ENCODE peak calls at places on chromosomes 3 and 15, in seven cellular contexts. V is HFFc6, T is nephron progenitor cell, E is psoas muscle, I is GM13977, F is AG09309, O is AG09319. A is an unnamed sample.

GRCh38 chr15:56752986-56753385 is 19.7 kb upstream of the ZNF280D start:
- DNase-seq in V (no peak), I (no peak), T (no peak), F (no peak), O (no peak), E (no peak), A (no peak)

GRCh38 chr3:18987862-18988447 is 160.4 kb upstream of the KCNH8 start:
- DNase-seq in F (no peak), O (no peak), V (no peak), I (no peak), T (no peak), E (no peak), A (no peak)

GRCh38 chr3:123660900-123661299 is 76.0 kb upstream of the HACD2 start:
- DNase-seq in V (peak), I (no peak), T (no peak), E (peak), O (peak), F (peak), A (peak)

GRCh38 chr15:28094732-28095521 is 4.2 kb downstream of the OCA2 start:
- DNase-seq in T (peak), O (no peak), V (no peak), I (no peak), F (no peak), E (no peak), A (no peak)

GRCh38 chr3:8603115-8603710 is 41.4 kb downstream of the SSUH2 start:
- DNase-seq in T (no peak), E (peak), O (no peak), F (no peak), V (no peak), I (no peak), A (no peak)

GRCh38 chr3:15241341-15241740 is 35.3 kb downstream of the CAPN7 start:
- DNase-seq in F (no peak), I (peak), E (peak), O (no peak), T (peak), V (no peak), A (peak)

GRCh38 chr3:127803619-127804018 is 18.7 kb downstream of the MGLL start:
- DNase-seq in F (peak), O (peak), V (peak), E (no peak), I (no peak), T (no peak), A (no peak)

GRCh38 chr15:63950911-63951481 is 95.3 kb downstream of the DAPK2 start:
- DNase-seq in V (peak), O (peak), E (no peak), F (peak), I (no peak), T (no peak), A (no peak)

GRCh38 chr3:124786491-124787241 is 56.4 kb downstream of the UMPS start:
- DNase-seq in O (no peak), V (peak), T (no peak), F (no peak), E (no peak), I (no peak), A (no peak)

GRCh38 chr15:91555307-91555706 is 298.2 kb upstream of the SLCO3A1 start:
- DNase-seq in T (no peak), V (no peak), O (no peak), E (no peak), F (no peak), I (no peak), A (no peak)

GRCh38 chr3:99883693-99884092 is 66.0 kb downstream of the CMSS1 start:
- DNase-seq in O (no peak), E (no peak), F (no peak), I (no peak), T (no peak), V (no peak), A (no peak)

GRCh38 chr3:141840737-141841544 is 35.5 kb upstream of the ATP1B3 start:
- DNase-seq in I (no peak), F (no peak), O (no peak), E (no peak), T (no peak), V (no peak), A (no peak)

GRCh38 chr3:39196671-39197446 is 4.5 kb upstream of the XIRP1 start:
- DNase-seq in F (no peak), O (no peak), V (no peak), I (no peak), T (no peak), E (peak), A (no peak)

GRCh38 chr3:62011667-62012066 is 361.7 kb downstream of the FEZF2 start:
- DNase-seq in E (no peak), F (no peak), T (no peak), V (no peak), O (no peak), I (no peak), A (no peak)

GRCh38 chr3:123602325-123602724 is 17.5 kb upstream of the HACD2 start:
- DNase-seq in F (peak), V (peak), I (no peak), O (peak), E (no peak), T (no peak), A (peak)

GRCh38 chr3:46948830-46949671 is 27.5 kb downstream of the CCDC12 start:
- DNase-seq in I (no peak), E (no peak), V (no peak), F (no peak), O (no peak), T (peak), A (no peak)

GRCh38 chr3:50256978-50257890 is 11.7 kb upstream of the SEMA3B start:
- DNase-seq in T (peak), V (no peak), I (no peak), F (no peak), E (no peak), O (no peak), A (peak)

GRCh38 chr3:93969443-93969842 is 4.3 kb downstream of the PROS1 start:
- DNase-seq in F (no peak), I (no peak), O (no peak), V (peak), T (no peak), E (no peak), A (no peak)

GRCh38 chr3:149480326-149481017 is 6.0 kb downstream of the TM4SF4 start:
- DNase-seq in O (peak), T (peak), I (peak), V (peak), E (peak), F (peak), A (peak)

GRCh38 chr3:197501496-197501878 is 54.3 kb downstream of the BDH1 start:
- DNase-seq in F (no peak), V (no peak), T (no peak), E (no peak), O (no peak), I (peak), A (no peak)

GRCh38 chr3:128727485-128727884 is 1.5 kb downstream of the RAB7A start:
- DNase-seq in E (no peak), V (no peak), I (no peak), F (no peak), O (no peak), T (no peak), A (no peak)

GRCh38 chr15:74397239-74398068 is 30.0 kb upstream of the CYP11A1 start:
- DNase-seq in V (no peak), F (no peak), O (no peak), E (no peak), T (no peak), I (no peak), A (no peak)

GRCh38 chr3:111681705-111682426 is 86.7 kb upstream of the ZBED2 start:
- DNase-seq in E (no peak), F (no peak), I (no peak), T (no peak), O (no peak), V (no peak), A (no peak)

GRCh38 chr15:100318880-100319279 is 22.9 kb downstream of the ADAMTS17 start:
- DNase-seq in F (no peak), O (no peak), T (no peak), E (no peak), V (no peak), I (no peak), A (no peak)

GRCh38 chr15:82132742-82133141 is 86.9 kb upstream of the MEX3B start:
- DNase-seq in I (no peak), V (peak), O (peak), E (no peak), F (peak), T (no peak), A (no peak)

GRCh38 chr3:72601049-72601448 is 247.2 kb downstream of the SHQ1 start:
- DNase-seq in F (no peak), O (no peak), E (no peak), I (no peak), V (no peak), T (no peak), A (no peak)

GRCh38 chr3:69009559-69010410 is 3.7 kb downstream of the EOGT start:
- DNase-seq in I (no peak), O (peak), F (peak), T (no peak), E (no peak), V (peak), A (no peak)

GRCh38 chr3:64209866-64210609 is 15.2 kb downstream of the PRICKLE2 start:
- DNase-seq in V (no peak), E (peak), I (no peak), O (no peak), T (no peak), F (no peak), A (peak)

GRCh38 chr15:33654859-33655258 is 313.4 kb upstream of the CHRM5 start:
- DNase-seq in T (no peak), I (no peak), E (no peak), V (no peak), F (no peak), O (no peak), A (no peak)

GRCh38 chr3:184171562-184171961 is 3.1 kb upstream of the AP2M1 start:
- DNase-seq in E (no peak), I (peak), T (no peak), O (no peak), V (peak), F (no peak), A (no peak)

GRCh38 chr3:108437439-108437838 is 73.0 kb downstream of the MYH15 start:
- DNase-seq in T (no peak), E (no peak), I (no peak), F (no peak), V (no peak), O (no peak), A (no peak)

GRCh38 chr3:156628095-156628690 is 46.2 kb upstream of the TIPARP start:
- DNase-seq in I (no peak), T (no peak), O (no peak), E (no peak), F (no peak), V (no peak), A (no peak)

GRCh38 chr3:57451150-57451846 is 92.8 kb downstream of the DNAH12 start:
- DNase-seq in E (no peak), T (no peak), F (no peak), O (no peak), V (no peak), I (no peak), A (no peak)

GRCh38 chr3:187519428-187519890 is 150.7 kb downstream of the SST start:
- DNase-seq in V (peak), T (no peak), E (no peak), O (no peak), I (no peak), F (peak), A (no peak)

GRCh38 chr15:68817304-68818087 is 3.2 kb downstream of the ANP32A start:
- DNase-seq in V (no peak), I (peak), O (no peak), F (no peak), T (peak), E (peak), A (peak)

GRCh38 chr3:4794798-4795197 is 184.4 kb upstream of the BHLHE40 start:
- DNase-seq in T (no peak), F (no peak), O (no peak), I (no peak), E (no peak), V (no peak), A (no peak)

GRCh38 chr3:146715176-146715575 is 110.0 kb upstream of the PLSCR5 start:
- DNase-seq in V (peak), T (no peak), I (no peak), E (no peak), O (no peak), F (peak), A (no peak)

GRCh38 chr3:49013738-49014660 is 4.4 kb downstream of the DALRD3 start:
- DNase-seq in F (no peak), V (no peak), O (no peak), I (peak), T (peak), E (peak), A (peak)

GRCh38 chr15:80099246-80099645 is 39.8 kb downstream of the ZFAND6 start:
- DNase-seq in T (no peak), F (no peak), I (no peak), E (no peak), O (no peak), V (no peak), A (no peak)

DNA sequence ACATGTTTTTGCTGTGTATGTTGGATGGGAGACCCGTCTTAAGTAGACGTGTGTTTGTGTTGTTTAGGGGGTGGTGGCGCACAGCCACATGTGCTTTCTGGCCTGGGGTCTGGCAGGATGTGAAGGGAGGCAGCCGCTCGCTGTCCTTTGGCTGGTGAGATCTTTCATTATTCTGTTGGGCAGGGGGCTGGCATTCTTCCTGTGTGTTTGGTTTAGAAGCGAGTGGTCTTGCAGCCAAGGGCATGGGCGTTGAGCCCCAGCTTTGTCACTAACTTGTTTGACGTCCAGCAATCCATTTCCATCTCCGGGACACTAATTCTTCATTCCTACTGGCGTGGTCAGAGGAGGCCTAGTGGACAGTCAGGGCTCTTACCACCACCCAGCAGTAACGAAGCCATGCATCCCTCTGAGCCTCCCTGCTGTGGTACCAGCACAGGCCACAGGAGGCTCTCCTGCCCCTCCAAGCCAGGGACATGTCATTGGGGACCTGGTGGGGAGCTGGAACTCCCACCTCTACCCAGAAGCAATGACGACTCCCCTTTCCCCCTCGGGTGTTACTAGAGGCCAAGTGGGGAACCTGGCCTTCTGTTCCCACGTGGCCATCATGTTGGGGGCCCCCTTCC is 10.7 kb downstream of the THSD4 start:
- DNase-seq in F (no peak), T (no peak), O (no peak), E (no peak), I (no peak), V (no peak), A (peak)
- TF ChIP-seq CTCF in F (peak), T (peak), O (no peak), E (peak), I (peak), V (peak), A (peak)

GRCh38 chr3:139016430-139017048 is 4.2 kb downstream of the PRR23B start:
- DNase-seq in I (no peak), O (no peak), E (no peak), F (no peak), T (no peak), V (no peak), A (no peak)

GRCh38 chr3:139024968-139025367 is 4.2 kb upstream of the PRR23B start:
- DNase-seq in I (no peak), F (no peak), T (no peak), O (no peak), E (no peak), V (no peak), A (no peak)

GRCh38 chr3:139020036-139020867 is 474 bp downstream of the PRR23B start:
- DNase-seq in F (no peak), I (no peak), V (no peak), O (no peak), T (no peak), E (no peak), A (peak)

GRCh38 chr3:139020868-139021234 is at the start of gene PRR23B:
- DNase-seq in E (no peak), O (no peak), T (no peak), V (no peak), F (no peak), I (no peak), A (no peak)
- TF ChIP-seq CTCF in E (no peak), O (no peak), T (peak), V (peak), F (peak), I (no peak), A (peak)

DNA sequence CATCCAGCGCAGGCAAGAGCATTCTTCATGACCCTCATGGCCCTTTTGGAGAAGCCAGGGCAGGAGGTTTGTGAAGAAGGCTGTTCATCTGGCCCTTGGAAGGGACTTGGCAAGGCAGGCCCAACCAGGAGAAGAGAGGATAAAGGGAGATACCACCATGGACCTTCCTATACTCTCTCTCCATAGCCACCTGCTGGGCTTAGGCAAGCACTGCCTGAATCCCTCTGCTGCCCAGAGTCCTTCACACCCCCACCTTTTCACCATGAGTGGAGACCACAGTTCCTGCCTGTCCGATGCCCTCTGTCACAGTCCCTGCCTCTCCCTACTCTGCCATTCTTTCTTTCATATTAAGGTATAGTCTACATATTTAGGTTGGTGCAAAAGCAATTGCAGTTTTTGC is 10.6 kb upstream of the SFMBT1 start:
- DNase-seq in F (no peak), E (no peak), I (no peak), V (no peak), T (no peak), O (no peak), A (no peak)
- TF ChIP-seq CTCF in F (peak), E (peak), I (peak), V (peak), T (no peak), O (peak), A (peak)

GRCh38 chr3:88220126-88220525 is 70.4 kb downstream of the C3orf38 start:
- DNase-seq in I (no peak), T (no peak), V (no peak), E (no peak), O (no peak), F (no peak), A (no peak)

GRCh38 chr3:88222343-88222742 is 72.6 kb downstream of the C3orf38 start:
- DNase-seq in V (no peak), T (no peak), O (no peak), F (no peak), I (no peak), E (no peak), A (no peak)

GRCh38 chr3:88221726-88222125 is 72.0 kb downstream of the C3orf38 start:
- DNase-seq in I (no peak), O (no peak), F (no peak), T (no peak), E (no peak), V (no peak), A (no peak)

GRCh38 chr3:88219138-88219792 is 69.5 kb downstream of the C3orf38 start:
- DNase-seq in O (no peak), E (no peak), F (peak), I (peak), T (peak), V (peak), A (peak)
- TF ChIP-seq CTCF in O (peak), E (no peak), F (peak), I (peak), T (peak), V (peak), A (peak)

A was measured in BE2C.